ENCODE peak calls at places on chromosomes 3 and 15, in seven cellular contexts. A is PC-3, T is hepatocyte, K is MM.1S, S is GM23248, U is GM23338, Z is HCT116. J is an unnamed sample. For H3K9me2 and H3K4me1, the result is how much of the 10 kb centered on the place peaks cover.

GRCh38 chr3:186722457-186722856 is 5.3 kb downstream of the KNG1 start:
- DNase-seq in K (no peak), A (peak), Z (peak), T (no peak), S (peak), U (peak), J (no peak)

GRCh38 chr3:119541547-119541946 is 17.9 kb downstream of the CD80 start:
- DNase-seq in S (no peak), T (no peak), Z (no peak), A (no peak), U (no peak), K (no peak), J (no peak)

GRCh38 chr3:87088366-87088983 is 97.5 kb upstream of the VGLL3 start:
- DNase-seq in U (no peak), A (no peak), K (no peak), Z (no peak), S (peak), T (no peak), J (no peak)

GRCh38 chr15:73284073-73284472 is 84.7 kb downstream of the HCN4 start:
- DNase-seq in T (no peak), Z (no peak), A (peak), K (no peak), S (peak), U (no peak), J (no peak)

GRCh38 chr15:53739651-53740050 is 19.8 kb downstream of the WDR72 start:
- DNase-seq in A (no peak), T (peak), U (no peak), Z (no peak), S (no peak), K (no peak), J (no peak)

GRCh38 chr3:89043406-89043947 is 63.9 kb upstream of the EPHA3 start:
- DNase-seq in U (no peak), A (no peak), S (no peak), K (no peak), T (no peak), Z (no peak), J (no peak)

GRCh38 chr15:43406192-43406591 is 35.3 kb downstream of the TUBGCP4 start:
- DNase-seq in Z (no peak), S (peak), U (no peak), T (no peak), K (no peak), A (no peak), J (no peak)

GRCh38 chr3:50418845-50419244 is 59.5 kb upstream of the TMEM115 start:
- DNase-seq in A (no peak), U (no peak), S (peak), T (peak), Z (no peak), K (no peak), J (no peak)

GRCh38 chr15:99707481-99708270 is 25.6 kb downstream of the LYSMD4 start:
- DNase-seq in Z (no peak), K (peak), U (no peak), A (peak), S (peak), T (no peak), J (no peak)

GRCh38 chr3:43866529-43867353 is 176.0 kb downstream of the ABHD5 start:
- DNase-seq in U (no peak), T (no peak), K (no peak), Z (no peak), A (peak), S (peak), J (peak)

GRCh38 chr3:195869413-195870001 is 38.8 kb downstream of the TNK2 start:
- DNase-seq in T (no peak), K (no peak), Z (no peak), U (no peak), S (no peak), A (no peak), J (no peak)

GRCh38 chr3:48215876-48216275 is 7.4 kb upstream of the CAMP start:
- DNase-seq in K (no peak), Z (no peak), U (no peak), A (no peak), S (no peak), T (no peak), J (no peak)

GRCh38 chr3:53503185-53503584 is 8.8 kb downstream of the CACNA1D start:
- DNase-seq in A (no peak), U (no peak), S (no peak), Z (no peak), T (no peak), K (no peak), J (no peak)

GRCh38 chr15:74807302-74807701 is 5.3 kb upstream of the LMAN1L start:
- DNase-seq in A (no peak), S (no peak), T (no peak), Z (no peak), K (no peak), U (no peak), J (no peak)

GRCh38 chr3:186280737-186281136 is 81.3 kb downstream of the DGKG start:
- DNase-seq in T (no peak), K (no peak), Z (no peak), S (no peak), U (no peak), A (no peak), J (no peak)

GRCh38 chr3:142274908-142275307 is 49.5 kb upstream of the GK5 start:
- DNase-seq in K (no peak), U (no peak), A (no peak), Z (no peak), S (peak), T (no peak), J (no peak)
- H3K9me2 ChIP-seq in K (under half), U (under half), A (under half), Z (under half), S (under half), T (under half), J (under half)

GRCh38 chr3:108091498-108092259 is 848 bp upstream of the CD47 start:
- DNase-seq in U (peak), Z (no peak), S (no peak), K (peak), A (peak), T (peak), J (no peak)
- TF ChIP-seq EZH2 in U (no peak), Z (no peak), S (no peak), K (no peak), A (no peak), T (no peak), J (no peak)

GRCh38 chr3:63934484-63934883 is 22.3 kb upstream of the SCAANT1 start:
- DNase-seq in Z (no peak), A (no peak), S (no peak), U (no peak), T (no peak), K (no peak), J (no peak)

GRCh38 chr3:63932509-63933212 is 20.5 kb upstream of the SCAANT1 start:
- DNase-seq in U (no peak), K (no peak), S (no peak), A (no peak), Z (no peak), T (no peak), J (no peak)

GRCh38 chr3:63934041-63934440 is 21.9 kb upstream of the SCAANT1 start:
- DNase-seq in T (no peak), Z (no peak), U (peak), A (no peak), S (peak), K (no peak), J (no peak)

GRCh38 chr3:63931290-63931689 is 19.1 kb upstream of the SCAANT1 start:
- DNase-seq in K (no peak), T (no peak), U (peak), S (no peak), Z (no peak), A (no peak), J (no peak)

GRCh38 chr3:63933459-63933858 is 21.3 kb upstream of the SCAANT1 start:
- DNase-seq in K (no peak), S (no peak), A (no peak), U (no peak), T (no peak), Z (no peak), J (no peak)
- H3K4me1 ChIP-seq in K (under half), S (under half), A (under half), U (under half), T (under half), Z (under half), J (under half)

DNA sequence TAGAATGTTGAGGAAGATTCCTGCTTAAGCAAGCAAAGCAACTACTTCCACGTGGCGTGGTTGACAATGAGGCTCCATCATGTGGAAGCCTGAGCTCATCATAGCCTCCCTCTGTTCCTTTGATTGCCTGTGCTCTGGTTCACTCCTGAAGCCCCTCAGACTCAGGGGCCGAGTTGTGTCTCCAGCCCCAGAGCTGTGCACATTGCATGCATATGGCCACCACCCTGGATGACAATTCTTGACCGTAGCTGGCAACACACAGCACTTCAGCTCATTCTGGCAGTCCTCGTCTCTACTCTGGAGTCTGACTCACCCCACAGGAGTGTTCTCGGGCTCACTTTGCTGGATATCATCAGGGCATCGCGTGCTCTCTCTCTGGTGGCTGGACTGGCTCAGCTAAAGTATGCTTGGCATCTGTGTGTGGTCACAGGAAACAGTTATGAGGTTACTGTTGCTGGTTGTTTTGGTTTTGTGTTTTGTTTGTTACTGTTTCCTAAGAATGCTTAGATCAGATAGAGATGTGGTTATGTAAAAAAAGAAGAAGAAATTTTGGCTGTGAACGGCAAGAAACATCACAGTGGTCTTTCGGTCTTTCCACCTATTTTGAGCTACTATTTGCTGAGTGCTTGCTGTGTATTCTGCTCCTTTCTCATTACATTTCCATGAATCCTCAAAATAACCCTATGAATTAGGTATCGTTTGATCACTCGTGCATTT is 41.6 kb upstream of the MRPS22 start:
- DNase-seq in T (peak), S (peak), A (peak), K (peak), U (no peak), Z (peak), J (peak)
- H3K9me2 ChIP-seq in T (under half), S (under half), A (under half), K (under half), U (under half), Z (under half), J (under half)

GRCh38 chr3:184275961-184276910 is at the start of gene ECE2:
- DNase-seq in A (no peak), S (peak), Z (no peak), K (no peak), U (no peak), T (no peak), J (no peak)
- TF ChIP-seq EZH2 in A (no peak), S (peak), Z (no peak), K (no peak), U (peak), T (no peak), J (no peak)

DNA sequence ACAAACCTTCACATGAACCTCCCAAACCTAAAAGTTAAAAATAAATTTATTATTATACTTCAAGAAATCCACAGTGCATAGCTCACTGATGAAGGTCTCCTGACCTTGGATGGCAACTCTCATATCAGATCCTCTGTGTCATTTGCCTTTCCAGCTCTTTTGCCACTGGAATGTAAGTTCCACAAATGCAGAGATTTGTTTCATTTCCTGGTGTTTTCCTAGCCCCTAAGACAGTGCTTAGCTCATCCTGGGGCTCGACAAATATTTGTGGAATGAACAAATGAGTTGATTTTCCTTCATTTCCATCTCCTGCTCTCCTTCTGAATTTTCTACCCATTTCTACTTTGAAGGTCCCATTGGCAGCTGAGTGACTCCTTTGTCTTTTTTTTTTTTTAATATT is 56.0 kb downstream of the FRMD4B start:
- DNase-seq in T (no peak), S (peak), U (no peak), A (no peak), Z (no peak), K (no peak), J (no peak)
- H3K4me1 ChIP-seq in T (under half), S (under half), U (under half), A (under half), Z (under half), K (under half), J (under half)

DNA sequence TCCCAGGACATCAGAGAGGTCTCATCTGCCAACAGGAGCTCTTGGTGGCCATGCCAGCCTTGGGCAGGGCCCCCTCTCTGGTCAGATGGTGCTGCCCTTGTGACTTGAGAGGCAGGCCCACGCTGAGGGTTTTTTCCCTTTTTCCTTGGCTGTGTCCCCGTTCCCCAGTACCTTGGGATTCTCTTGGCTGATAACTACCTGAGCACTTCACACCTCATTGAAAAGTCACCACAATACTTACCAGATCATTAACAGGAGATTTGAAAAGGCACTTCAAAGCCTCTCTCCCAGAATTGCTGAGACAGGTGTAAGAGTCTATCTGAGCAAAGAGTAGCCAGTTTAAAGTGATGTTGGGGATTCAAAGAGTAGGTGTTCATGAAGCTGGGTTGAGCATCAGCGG is 15.1 kb upstream of the TMEM158 start:
- DNase-seq in U (no peak), K (no peak), S (no peak), Z (no peak), T (no peak), A (no peak), J (no peak)
- H3K9me2 ChIP-seq in U (under half), K (under half), S (under half), Z (under half), T (under half), A (under half), J (under half)

GRCh38 chr15:78264304-78265136 is at the start of gene DNAJA4:
- DNase-seq in T (peak), A (no peak), U (peak), Z (no peak), S (peak), K (no peak), J (no peak)
- TF ChIP-seq EZH2 in T (no peak), A (no peak), U (no peak), Z (no peak), S (peak), K (no peak), J (no peak)

GRCh38 chr15:101243420-101243819 is 8.4 kb downstream of the CHSY1 start:
- DNase-seq in S (no peak), A (no peak), U (no peak), T (no peak), Z (no peak), K (no peak), J (no peak)
- H3K4me1 ChIP-seq in S (under half), A (under half), U (half or more), T (under half), Z (under half), K (half or more), J (under half)